ENCODE peak calls at places on chromosomes 7 and 10, in six cellular contexts. B is AG09309, H is adrenal gland, I is GM10248, C is left ventricle myocardium inferior, X is uterus. M is an unnamed sample.

GRCh38 chr7:17109017-17109416 is 189.4 kb upstream of the AHR start:
- DNase-seq in I (no peak), X (no peak), C (no peak), B (peak), H (no peak), M (no peak)

GRCh38 chr7:74083928-74084721 is 521 bp downstream of the LIMK1 start:
- DNase-seq in I (no peak), H (peak), C (peak), X (no peak), B (no peak), M (no peak)

GRCh38 chr7:91722831-91723230 is 157.7 kb downstream of the MTERF1 start:
- DNase-seq in X (no peak), B (no peak), C (no peak), I (no peak), H (no peak), M (no peak)

GRCh38 chr10:99777918-99778716 is 4.3 kb upstream of the ABCC2 start:
- DNase-seq in X (no peak), C (no peak), H (no peak), I (no peak), B (no peak), M (no peak)

GRCh38 chr10:117262296-117263293 is 21.7 kb downstream of the SLC18A2 start:
- DNase-seq in X (no peak), H (no peak), I (no peak), B (no peak), C (no peak), M (no peak)

GRCh38 chr10:16423599-16423998 is 13.2 kb upstream of the PTER start:
- DNase-seq in I (no peak), X (no peak), B (no peak), H (no peak), C (no peak), M (no peak)

GRCh38 chr7:139230484-139230773 is 608 bp upstream of the UBN2 start:
- DNase-seq in X (no peak), H (no peak), B (no peak), I (no peak), C (no peak), M (no peak)

GRCh38 chr10:89633484-89633883 is 11.6 kb downstream of the PANK1 start:
- DNase-seq in B (peak), I (no peak), C (no peak), H (no peak), X (no peak), M (no peak)

GRCh38 chr10:27500886-27501285 is 3.2 kb upstream of the RAB18 start:
- DNase-seq in X (no peak), I (no peak), B (no peak), H (no peak), C (no peak), M (no peak)

GRCh38 chr7:23022258-23022745 is 8.4 kb upstream of the HYCC1 start:
- DNase-seq in B (peak), H (no peak), X (peak), C (no peak), I (no peak), M (no peak)

GRCh38 chr10:2610946-2611345 is 456.4 kb upstream of the PFKP start:
- DNase-seq in C (no peak), I (no peak), B (no peak), X (no peak), H (no peak), M (no peak)

GRCh38 chr10:437698-438490 is 251.6 kb downstream of the DIP2C start:
- DNase-seq in B (no peak), X (no peak), I (no peak), C (no peak), H (no peak), M (no peak)

GRCh38 chr7:148434181-148434769 is 156.3 kb upstream of the C7orf33 start:
- DNase-seq in C (no peak), B (no peak), I (no peak), X (no peak), H (no peak), M (no peak)

GRCh38 chr10:86443069-86443468 is 76.5 kb upstream of the GRID1 start:
- DNase-seq in X (no peak), B (no peak), C (no peak), I (no peak), H (no peak), M (no peak)

GRCh38 chr7:16728811-16729210 is 24.7 kb upstream of the TSPAN13 start:
- DNase-seq in H (no peak), B (no peak), I (no peak), C (no peak), X (no peak), M (no peak)

GRCh38 chr7:5595545-5596045 is 172.0 kb upstream of the TNRC18 start:
- DNase-seq in B (no peak), X (no peak), C (no peak), H (no peak), I (peak), M (no peak)

GRCh38 chr7:101620395-101620794 is 8.7 kb downstream of the MYL10 start:
- DNase-seq in C (no peak), H (no peak), B (no peak), X (no peak), I (no peak), M (no peak)

GRCh38 chr7:97269741-97270140 is 152.2 kb downstream of the SDHAF3 start:
- DNase-seq in X (no peak), H (no peak), C (no peak), B (no peak), I (no peak), M (no peak)

GRCh38 chr10:128902031-128902710 is 564.9 kb upstream of the MGMT start:
- DNase-seq in I (no peak), B (no peak), H (no peak), C (no peak), X (no peak), M (no peak)

GRCh38 chr7:105454058-105454739 is 65.5 kb upstream of the SRPK2 start:
- DNase-seq in B (peak), H (no peak), I (no peak), X (no peak), C (no peak), M (no peak)

GRCh38 chr10:22875584-22875983 is 52.3 kb upstream of the ARMC3 start:
- DNase-seq in C (no peak), X (no peak), I (no peak), H (no peak), B (no peak), M (no peak)

GRCh38 chr7:158432369-158433270 is 155.0 kb downstream of the PTPRN2 start:
- DNase-seq in B (no peak), H (no peak), X (no peak), C (no peak), I (no peak), M (peak)

GRCh38 chr7:5591547-5591899 is 167.9 kb upstream of the TNRC18 start:
- DNase-seq in C (no peak), B (peak), H (no peak), I (no peak), X (no peak), M (no peak)

GRCh38 chr7:98802088-98802780 is 67.6 kb downstream of the TMEM130 start:
- DNase-seq in X (no peak), H (peak), B (no peak), I (peak), C (peak), M (no peak)

GRCh38 chr10:15472008-15472407 is 100.9 kb upstream of the FAM171A1 start:
- DNase-seq in X (no peak), C (no peak), I (no peak), B (no peak), H (no peak), M (no peak)

GRCh38 chr10:43119416-43120115 is 18.7 kb upstream of the CSGALNACT2 start:
- DNase-seq in C (no peak), H (no peak), X (no peak), B (no peak), I (no peak), M (no peak)

GRCh38 chr7:48090095-48090805 is 1.2 kb downstream of the UPP1 start:
- DNase-seq in I (no peak), H (peak), X (no peak), B (no peak), C (peak), M (no peak)

GRCh38 chr7:43692582-43693373 is 36.5 kb downstream of the COA1 start:
- DNase-seq in H (no peak), B (no peak), X (no peak), I (no peak), C (no peak), M (no peak)

GRCh38 chr10:89171996-89172395 is 35.1 kb downstream of the CH25H start:
- DNase-seq in H (no peak), C (no peak), B (no peak), I (no peak), X (no peak), M (no peak)

GRCh38 chr10:129779126-129779525 is 184.9 kb downstream of the EBF3 start:
- DNase-seq in B (no peak), C (no peak), H (no peak), I (no peak), X (no peak), M (no peak)

GRCh38 chr10:33483124-33483794 is 148.8 kb upstream of the NRP1 start:
- DNase-seq in H (no peak), C (no peak), I (no peak), X (no peak), B (no peak), M (no peak)

GRCh38 chr10:37701781-37702493 is 155.5 kb downstream of the ZNF248 start:
- DNase-seq in B (no peak), C (no peak), H (no peak), X (no peak), I (peak), M (no peak)

GRCh38 chr7:99525713-99526440 is 21.4 kb downstream of the ZKSCAN5 start:
- DNase-seq in C (no peak), I (no peak), B (no peak), H (no peak), X (no peak), M (no peak)

GRCh38 chr7:134327896-134328295 is 11.2 kb upstream of the SLC35B4 start:
- DNase-seq in X (peak), H (no peak), B (no peak), C (no peak), I (peak), M (no peak)
- TF ChIP-seq CTCF in X (no peak), H (peak), B (peak), C (peak), I (peak), M (no peak)

GRCh38 chr10:104315486-104315921 is 22.8 kb downstream of the ITPRIP start:
- DNase-seq in H (no peak), B (no peak), I (no peak), X (no peak), C (no peak), M (no peak)
- TF ChIP-seq CTCF in H (no peak), B (no peak), I (no peak), X (no peak), C (no peak), M (no peak)

GRCh38 chr10:78597791-78598555 is 470.8 kb upstream of the ZMIZ1 start:
- DNase-seq in H (no peak), I (no peak), B (no peak), X (peak), C (no peak), M (no peak)

GRCh38 chr10:78599122-78599853 is 469.5 kb upstream of the ZMIZ1 start:
- DNase-seq in C (no peak), I (no peak), B (no peak), X (peak), H (no peak), M (no peak)

GRCh38 chr10:78600121-78600665 is 468.6 kb upstream of the ZMIZ1 start:
- DNase-seq in C (no peak), I (no peak), H (no peak), B (no peak), X (no peak), M (no peak)

GRCh38 chr10:78594938-78595645 is 473.7 kb upstream of the ZMIZ1 start:
- DNase-seq in H (no peak), X (peak), B (no peak), I (no peak), C (no peak), M (no peak)

GRCh38 chr10:78596556-78596955 is 472.2 kb upstream of the ZMIZ1 start:
- DNase-seq in C (no peak), I (no peak), X (peak), B (no peak), H (no peak), M (no peak)
- TF ChIP-seq CTCF in C (no peak), I (no peak), X (no peak), B (no peak), H (no peak), M (no peak)

DNA sequence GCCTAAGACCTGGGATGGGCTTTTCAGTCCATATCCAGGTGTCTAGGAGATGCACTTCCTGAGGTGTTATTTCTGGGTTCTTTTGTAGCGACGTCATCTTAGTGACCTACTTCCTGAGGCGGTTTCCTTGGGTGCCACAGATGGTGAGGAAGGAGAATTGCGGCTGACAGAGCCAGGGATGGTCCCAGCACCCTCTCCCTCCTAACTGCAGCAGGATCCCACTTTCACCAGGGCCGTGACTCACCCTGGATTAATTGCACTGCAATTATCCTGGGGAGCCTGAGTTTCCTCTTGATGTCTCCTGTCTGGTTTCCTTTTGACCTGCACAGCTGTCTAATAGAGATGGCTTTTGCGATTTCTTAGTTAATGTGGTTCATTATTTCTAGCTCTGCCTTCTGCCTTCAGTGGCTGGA is 271.7 kb downstream of the TCF7L2 start:
- DNase-seq in B (no peak), C (no peak), H (no peak), X (no peak), I (no peak), M (no peak)
- TF ChIP-seq CTCF in B (no peak), C (no peak), H (no peak), X (no peak), I (no peak), M (no peak)

GRCh38 chr7:95922191-95922590 is 149.8 kb downstream of the DYNC1I1 start:
- DNase-seq in X (no peak), I (no peak), H (no peak), B (peak), C (no peak), M (no peak)

GRCh38 chr7:95921543-95921942 is 149.2 kb downstream of the DYNC1I1 start:
- DNase-seq in C (no peak), H (no peak), X (no peak), I (no peak), B (peak), M (no peak)

GRCh38 chr7:95916573-95917371 is 144.4 kb downstream of the DYNC1I1 start:
- DNase-seq in X (peak), I (peak), B (peak), C (peak), H (peak), M (peak)

GRCh38 chr7:95917622-95918021 is 145.3 kb downstream of the DYNC1I1 start:
- DNase-seq in H (no peak), B (no peak), I (no peak), X (no peak), C (no peak), M (no peak)

DNA sequence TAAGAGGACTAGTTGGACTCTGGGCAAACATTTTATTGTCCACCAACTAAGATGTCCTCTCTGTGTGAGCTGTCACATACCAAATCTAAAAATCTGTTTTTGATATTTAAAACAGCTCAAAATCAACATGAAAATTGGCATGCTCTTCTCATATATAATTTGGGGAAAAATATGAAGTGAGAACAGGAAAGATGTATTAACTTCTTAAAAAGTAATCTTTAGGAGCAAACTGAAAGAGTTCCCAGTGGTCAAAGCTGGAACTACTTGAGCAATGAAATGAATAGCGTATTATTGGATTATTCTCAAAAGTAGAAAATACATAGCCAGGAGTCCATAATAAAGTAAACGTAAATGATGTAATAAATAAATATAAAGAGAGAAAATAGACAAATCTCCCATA is 147.2 kb downstream of the DYNC1I1 start:
- DNase-seq in I (no peak), C (no peak), B (no peak), H (no peak), X (no peak), M (no peak)
- TF ChIP-seq CTCF in I (no peak), C (no peak), B (peak), H (no peak), X (no peak), M (no peak)

GRCh38 chr10:72331575-72332422 is 22.9 kb downstream of the DNAJB12 start:
- DNase-seq in H (peak), I (peak), X (peak), B (no peak), C (peak), M (no peak)
- TF ChIP-seq CTCF in H (peak), I (no peak), X (no peak), B (no peak), C (peak), M (no peak)

GRCh38 chr10:70084189-70084588 is 31.5 kb downstream of the MACROH2A2 start:
- DNase-seq in B (no peak), C (no peak), H (no peak), X (no peak), I (no peak), M (no peak)
- TF ChIP-seq CTCF in B (no peak), C (no peak), H (no peak), X (no peak), I (no peak), M (no peak)

GRCh38 chr10:9301148-9301547 is 1246.7 kb downstream of the GATA3 start:
- DNase-seq in H (no peak), X (no peak), I (no peak), C (no peak), B (no peak), M (no peak)
- TF ChIP-seq CTCF in H (no peak), X (no peak), I (no peak), C (no peak), B (peak), M (no peak)

M was measured in omental fat pad.